ENCODE peak calls at places on chromosomes 7 and 10, in eight cellular contexts. H is stimulated activated CD4-positive, alpha-beta T cell treated with anti-CD3 and anti-CD28 coated beads, Interleukin-4, amount 100 ng/mL, for 1 hour; Y is activated CD4-positive, alpha-beta T cell treated with anti-CD3 and anti-CD28 coated beads, Interleukin-2, amount 10 ng/mL, durations not matched to agents 7 days and 5 days; N is RWPE2; C is ureter; W is EL; A is CD8-positive, alpha-beta memory T cell; B is astrocyte of the spinal cord. G is an unnamed sample.

GRCh38 chr10:73529089-73529832 is 33.4 kb upstream of the PPP3CB start:
- DNase-seq in H (peak; percentile 8), B (peak; percentile 78), C (peak; percentile 50), N (no peak), A (peak; percentile 64), Y (peak; percentile 80), W (peak; percentile 71), G (peak; percentile 40)

GRCh38 chr10:129703287-129704137 is 236.5 kb downstream of the MGMT start:
- DNase-seq in Y (no peak), W (no peak), C (no peak), A (no peak), B (no peak), H (no peak), N (no peak), G (no peak)

GRCh38 chr7:139591550-139592195 is 68.2 kb downstream of the CLEC2L start:
- DNase-seq in H (no peak), A (no peak), W (no peak), C (no peak), B (no peak), Y (no peak), N (no peak), G (no peak)

GRCh38 chr10:28947209-28947608 is 269.9 kb downstream of the BAMBI start:
- DNase-seq in A (no peak), Y (no peak), B (no peak), N (no peak), H (no peak), W (peak; percentile 24), C (no peak), G (no peak)

GRCh38 chr7:130904031-130904757 is 170.2 kb upstream of the KLF14 start:
- DNase-seq in A (no peak), W (peak; percentile 96), B (peak; percentile 94), C (no peak), H (no peak), Y (no peak), N (peak; percentile 89), G (no peak)

GRCh38 chr10:69262249-69262864 is 15.9 kb upstream of the HK1 start:
- DNase-seq in Y (no peak), N (no peak), W (no peak), H (no peak), C (no peak), B (no peak), A (no peak), G (no peak)

GRCh38 chr7:36469236-36469635 is 79.6 kb downstream of the ANLN start:
- DNase-seq in N (no peak), A (no peak), Y (no peak), H (no peak), W (no peak), B (no peak), C (no peak), G (no peak)

GRCh38 chr10:119740096-119740495 is 14.2 kb downstream of the INPP5F start:
- DNase-seq in C (no peak), B (no peak), W (no peak), N (no peak), H (no peak), Y (no peak), A (no peak), G (no peak)

GRCh38 chr10:122051609-122052385 is 62.8 kb downstream of the TACC2 start:
- DNase-seq in Y (no peak), C (peak; percentile 72), A (no peak), W (peak; percentile 89), B (peak; percentile 71), N (no peak), H (no peak), G (peak; percentile 77)

GRCh38 chr7:48102530-48102929 is 13.5 kb downstream of the UPP1 start:
- DNase-seq in A (no peak), C (no peak), B (no peak), W (no peak), N (no peak), Y (peak; percentile 1), H (no peak), G (no peak)

GRCh38 chr7:99399597-99399996 is 8.8 kb downstream of the PDAP1 start:
- DNase-seq in A (no peak), Y (no peak), B (no peak), H (no peak), W (no peak), C (no peak), N (no peak), G (no peak)

GRCh38 chr7:70289067-70289466 is 690.8 kb downstream of the AUTS2 start:
- DNase-seq in C (no peak), W (no peak), A (no peak), Y (no peak), H (no peak), B (peak; percentile 25), N (no peak), G (no peak)

GRCh38 chr7:5423844-5424688 is 432 bp upstream of the TNRC18 start:
- DNase-seq in A (peak; percentile 46), C (peak; percentile 97), W (peak; percentile 99), H (no peak), N (peak; percentile 94), B (peak; percentile 100), Y (peak; percentile 51), G (peak; percentile 96)

GRCh38 chr7:12833829-12834228 is 146.4 kb downstream of the ARL4A start:
- DNase-seq in N (no peak), A (no peak), C (no peak), B (no peak), W (no peak), Y (no peak), H (no peak), G (no peak)

GRCh38 chr7:43766564-43766963 is 8.1 kb downstream of the BLVRA start:
- DNase-seq in A (no peak), C (no peak), N (no peak), W (no peak), H (no peak), B (no peak), Y (no peak), G (no peak)

GRCh38 chr7:135403302-135403701 is 106.6 kb downstream of the CNOT4 start:
- DNase-seq in Y (no peak), N (no peak), W (no peak), B (no peak), C (no peak), A (no peak), H (no peak), G (no peak)

G was measured in stomach.